ENCODE peak calls at places on chromosomes 4 and X, in seven cellular contexts. I is H9, Q is mesenchymal stem cell, L is mesendoderm, G is neuronal stem cell, X is IMR-90, H is trophoblast cell. P is an unnamed sample.

GRCh38 chrX:68940601-68941000 is 111.8 kb downstream of the EFNB1 start:
- DNase-seq in I (peak), Q (no peak), L (no peak), G (no peak), X (no peak), H (no peak), P (no peak)

GRCh38 chr4:978957-979701 is 5.8 kb upstream of the DGKQ start:
- DNase-seq in I (no peak), Q (peak), L (peak), G (no peak), X (peak), H (peak), P (no peak)

GRCh38 chrX:53374222-53374820 is 48.1 kb downstream of the SMC1A start:
- DNase-seq in I (no peak), Q (no peak), L (peak), G (no peak), X (peak), H (peak), P (no peak)

GRCh38 chrX:115571712-115572111 is 10.7 kb downstream of the PLS3 start:
- DNase-seq in I (no peak), Q (no peak), L (no peak), G (no peak), X (peak), H (no peak), P (no peak)

GRCh38 chr4:165635261-165635838 is 237.7 kb upstream of the TLL1 start:
- DNase-seq in I (no peak), Q (no peak), L (no peak), G (no peak), X (no peak), H (no peak), P (no peak)

GRCh38 chr4:108336076-108336475 is 167.3 kb upstream of the LEF1 start:
- DNase-seq in I (no peak), Q (peak), L (no peak), G (no peak), X (no peak), H (peak), P (no peak)

GRCh38 chr4:12409507-12410190 is 981.0 kb upstream of the HS3ST1 start:
- DNase-seq in I (no peak), Q (peak), L (no peak), G (no peak), X (no peak), H (peak), P (no peak)

GRCh38 chrX:103716967-103717366 is 6.3 kb downstream of the TMEM31 start:
- DNase-seq in I (no peak), Q (peak), L (no peak), G (no peak), X (peak), H (peak), P (no peak)

GRCh38 chrX:133048751-133049150 is 48.2 kb downstream of the USP26 start:
- DNase-seq in I (no peak), Q (no peak), L (no peak), G (no peak), X (no peak), H (peak), P (no peak)

GRCh38 chr4:68963389-68963788 is 11.8 kb upstream of the UGT2A3 start:
- DNase-seq in I (no peak), Q (no peak), L (peak), G (no peak), X (no peak), H (no peak), P (no peak)

GRCh38 chr4:78166582-78166981 is 109.5 kb downstream of the FRAS1 start:
- DNase-seq in I (no peak), Q (no peak), L (no peak), G (no peak), X (no peak), H (no peak), P (no peak)

GRCh38 chr4:24551492-24552330 is 32.6 kb downstream of the DHX15 start:
- DNase-seq in I (no peak), Q (peak), L (no peak), G (no peak), X (peak), H (peak), P (no peak)

GRCh38 chrX:9285342-9285771 is 179.5 kb upstream of the TBL1X start:
- DNase-seq in I (no peak), Q (no peak), L (no peak), G (no peak), X (no peak), H (no peak), P (no peak)

GRCh38 chr4:151025759-151026158 is 10.7 kb upstream of the LRBA start:
- DNase-seq in I (no peak), Q (no peak), L (no peak), G (no peak), X (no peak), H (no peak), P (no peak)

GRCh38 chr4:99052902-99053301 is 35.7 kb downstream of the ADH5 start:
- DNase-seq in I (no peak), Q (peak), L (no peak), G (no peak), X (peak), H (no peak), P (no peak)

GRCh38 chr4:23934915-23935314 is 45.1 kb upstream of the PPARGC1A start:
- DNase-seq in I (no peak), Q (peak), L (peak), G (no peak), X (peak), H (no peak), P (no peak)

GRCh38 chr4:102585329-102585728 is 84.2 kb downstream of the NFKB1 start:
- DNase-seq in I (no peak), Q (no peak), L (no peak), G (no peak), X (peak), H (peak), P (no peak)

GRCh38 chr4:102578270-102578669 is 77.1 kb downstream of the NFKB1 start:
- DNase-seq in I (no peak), Q (no peak), L (no peak), G (no peak), X (no peak), H (no peak), P (no peak)

GRCh38 chr4:102579794-102580462 is 78.8 kb downstream of the NFKB1 start:
- DNase-seq in I (no peak), Q (no peak), L (no peak), G (no peak), X (no peak), H (no peak), P (no peak)

GRCh38 chr4:102578819-102579218 is 77.7 kb downstream of the NFKB1 start:
- DNase-seq in I (peak), Q (peak), L (peak), G (peak), X (no peak), H (no peak), P (peak)

GRCh38 chr4:102580463-102580842 is 79.3 kb downstream of the NFKB1 start:
- DNase-seq in I (no peak), Q (no peak), L (no peak), G (no peak), X (no peak), H (no peak), P (no peak)
- H2BK120ac ChIP-seq in I (no peak), Q (no peak), L (no peak), G (no peak), X (no peak), H (no peak), P (no peak)

DNA sequence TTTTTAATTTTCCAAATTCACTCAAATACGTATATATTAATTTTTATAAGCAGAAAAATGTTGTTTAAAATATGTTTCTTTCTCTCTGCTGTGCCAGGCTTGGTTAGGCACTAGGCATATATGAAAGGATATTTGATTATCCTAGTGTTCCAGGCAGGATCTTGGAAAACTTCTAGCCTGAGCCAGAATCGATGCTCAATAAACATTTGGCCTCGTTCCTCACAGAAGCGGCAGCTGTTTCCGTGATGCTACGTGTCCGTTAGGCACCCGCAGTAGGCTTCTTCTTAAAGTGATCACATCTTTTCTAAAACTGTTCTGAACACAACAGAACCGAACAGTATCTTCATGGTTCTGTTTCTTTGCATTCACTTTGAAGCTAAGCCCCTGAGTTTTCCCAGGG is 50.1 kb upstream of the CRMP1 start:
- DNase-seq in I (no peak), Q (no peak), L (no peak), G (no peak), X (no peak), H (no peak), P (no peak)
- H2BK120ac ChIP-seq in I (no peak), Q (no peak), L (no peak), G (no peak), X (no peak), H (no peak), P (no peak)

GRCh38 chrX:71911023-71911730 is 532 bp downstream of the NHSL2 start:
- DNase-seq in I (peak), Q (peak), L (peak), G (peak), X (no peak), H (no peak), P (no peak)

GRCh38 chrX:71912156-71912555 is 1.5 kb downstream of the NHSL2 start:
- DNase-seq in I (no peak), Q (no peak), L (peak), G (no peak), X (no peak), H (no peak), P (no peak)

GRCh38 chrX:71913156-71913950 is 2.7 kb downstream of the NHSL2 start:
- DNase-seq in I (no peak), Q (no peak), L (no peak), G (no peak), X (no peak), H (no peak), P (no peak)

GRCh38 chrX:71910526-71911022 is at the start of gene NHSL2:
- DNase-seq in I (peak), Q (peak), L (peak), G (peak), X (peak), H (no peak), P (peak)

GRCh38 chrX:71911731-71912050 is 1.0 kb downstream of the NHSL2 start:
- DNase-seq in I (no peak), Q (peak), L (peak), G (no peak), X (no peak), H (no peak), P (no peak)
- H2BK120ac ChIP-seq in I (no peak), Q (no peak), L (no peak), G (no peak), X (no peak), H (peak), P (no peak)

DNA sequence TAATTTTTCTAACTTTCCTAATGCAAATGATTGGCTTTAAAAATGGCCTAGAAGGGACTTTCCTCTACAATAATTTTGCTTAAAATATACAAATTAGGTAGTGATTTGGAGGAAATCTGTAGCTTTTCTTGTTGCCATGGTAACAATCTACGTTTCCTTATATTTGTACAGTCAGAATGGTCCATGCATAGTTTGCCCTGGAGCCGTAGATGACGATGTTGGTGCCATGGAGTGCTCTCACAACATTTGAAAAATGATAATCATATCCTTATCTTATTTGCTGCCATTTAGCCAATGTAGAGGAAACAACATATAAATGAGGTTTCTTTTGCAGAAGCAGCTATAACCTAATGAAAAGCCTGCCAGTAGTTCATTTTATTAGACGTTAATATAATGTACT is 89.0 kb upstream of the NMU start:
- DNase-seq in I (no peak), Q (no peak), L (no peak), G (no peak), X (no peak), H (peak), P (no peak)
- H2BK120ac ChIP-seq in I (no peak), Q (no peak), L (no peak), G (no peak), X (no peak), H (no peak), P (no peak)

P was measured in H1.